ENCODE peak calls at places on chromosomes 11 and 22, in four cellular contexts. I is MM.1S, F is A549, G is BE2C. K is an unnamed sample.
A peak's percentile ranks its signal among the peaks of the same experiment; 100 is the strongest.

GRCh38 chr11:4202749-4203148 is 108.2 kb downstream of the RRM1 start:
- DNase-seq in I (no peak), F (no peak), G (no peak), K (no peak)

GRCh38 chr22:39698106-39698505 is 127.6 kb downstream of the CACNA1I start:
- DNase-seq in I (no peak), F (no peak), G (no peak), K (no peak)

GRCh38 chr22:42814215-42814614 is 42.9 kb downstream of the ARFGAP3 start:
- DNase-seq in I (no peak), F (no peak), G (no peak), K (no peak)

GRCh38 chr22:46108564-46109473 is 41.5 kb upstream of the PPARA start:
- DNase-seq in I (no peak), F (peak; percentile 73), G (peak; percentile 80), K (no peak)

GRCh38 chr22:41656515-41656914 is 32.2 kb downstream of the SNU13 start:
- DNase-seq in I (no peak), F (no peak), G (no peak), K (no peak)

GRCh38 chr22:45381348-45381747 is 32.1 kb downstream of the SMC1B start:
- DNase-seq in I (no peak), F (no peak), G (no peak), K (no peak)

GRCh38 chr11:132022718-132023117 is 652.3 kb downstream of the NTM start:
- DNase-seq in I (no peak), F (no peak), G (no peak), K (no peak)

GRCh38 chr11:112613051-112613972 is 347.9 kb upstream of the NCAM1 start:
- DNase-seq in I (no peak), F (no peak), G (peak; percentile 66), K (no peak)

GRCh38 chr11:47616726-47617416 is 22.7 kb upstream of the C1QTNF4 start:
- DNase-seq in I (peak; percentile 43), F (peak; percentile 63), G (peak; percentile 52), K (peak; percentile 49)

GRCh38 chr11:90737328-90738050 is 514.6 kb upstream of the CHORDC1 start:
- DNase-seq in I (no peak), F (no peak), G (no peak), K (no peak)

GRCh38 chr11:119721129-119722120 is 7.6 kb downstream of the NECTIN1 start:
- DNase-seq in I (no peak), F (peak; percentile 21), G (peak; percentile 77), K (no peak)

GRCh38 chr11:61855939-61856730 is 28.0 kb downstream of the FADS2 start:
- DNase-seq in I (no peak), F (no peak), G (peak; percentile 60), K (no peak)

GRCh38 chr22:48238018-48238915 is 1475.8 kb downstream of the TBC1D22A start:
- DNase-seq in I (no peak), F (no peak), G (no peak), K (no peak)

GRCh38 chr11:111336582-111337256 is 38.4 kb downstream of the POU2AF3 start:
- DNase-seq in I (no peak), F (no peak), G (no peak), K (no peak)

GRCh38 chr11:75481602-75482309 is 44.0 kb downstream of the GDPD5 start:
- DNase-seq in I (no peak), F (no peak), G (no peak), K (no peak)

GRCh38 chr11:110000045-110000502 is 93.1 kb upstream of the ZC3H12C start:
- DNase-seq in I (no peak), F (peak; percentile 65), G (no peak), K (peak; percentile 70)

GRCh38 chr11:61598886-61599868 is 18.3 kb upstream of the SYT7 start:
- DNase-seq in I (no peak), F (no peak), G (peak; percentile 39), K (no peak)

GRCh38 chr11:61164610-61165424 is 3.6 kb upstream of the VPS37C start:
- DNase-seq in I (no peak), F (no peak), G (no peak), K (no peak)

GRCh38 chr22:47781427-47782111 is 1019.1 kb downstream of the TBC1D22A start:
- DNase-seq in I (no peak), F (no peak), G (no peak), K (no peak)

GRCh38 chr11:123562166-123562565 is 92.3 kb downstream of the SCN3B start:
- DNase-seq in I (no peak), F (no peak), G (no peak), K (no peak)

GRCh38 chr22:45671051-45671782 is 417 bp upstream of the ATXN10 start:
- DNase-seq in I (no peak), F (no peak), G (peak; percentile 23), K (no peak)

GRCh38 chr22:31085493-31085824 is 4.3 kb downstream of the SMTN start:
- DNase-seq in I (no peak), F (no peak), G (no peak), K (no peak)

GRCh38 chr11:61369372-61370348 is 7.5 kb downstream of the TMEM138 start:
- DNase-seq in I (no peak), F (no peak), G (no peak), K (peak; percentile 34)

GRCh38 chr11:134289789-134290188 is 13.6 kb downstream of the GLB1L3 start:
- DNase-seq in I (no peak), F (no peak), G (no peak), K (no peak)

GRCh38 chr11:67302571-67303131 is 679 bp upstream of the SSH3 start:
- DNase-seq in I (no peak), F (peak; percentile 62), G (no peak), K (no peak)

GRCh38 chr22:40507491-40507890 is 129.0 kb downstream of the MRTFA start:
- DNase-seq in I (no peak), F (no peak), G (no peak), K (no peak)

GRCh38 chr11:64583296-64584262 is 7.4 kb upstream of the SLC22A12 start:
- DNase-seq in I (no peak), F (no peak), G (no peak), K (no peak)

GRCh38 chr22:22555596-22555995 is 3.5 kb downstream of the PRAME start:
- DNase-seq in I (no peak), F (no peak), G (no peak), K (no peak)

GRCh38 chr11:65593518-65594414 is 1.8 kb downstream of the KCNK7 start:
- DNase-seq in I (peak; percentile 13), F (no peak), G (peak; percentile 64), K (peak; percentile 70)
- TF ChIP-seq CTCF in I (peak; percentile 62), F (peak; percentile 66), G (peak; percentile 66), K (peak; percentile 76)

DNA sequence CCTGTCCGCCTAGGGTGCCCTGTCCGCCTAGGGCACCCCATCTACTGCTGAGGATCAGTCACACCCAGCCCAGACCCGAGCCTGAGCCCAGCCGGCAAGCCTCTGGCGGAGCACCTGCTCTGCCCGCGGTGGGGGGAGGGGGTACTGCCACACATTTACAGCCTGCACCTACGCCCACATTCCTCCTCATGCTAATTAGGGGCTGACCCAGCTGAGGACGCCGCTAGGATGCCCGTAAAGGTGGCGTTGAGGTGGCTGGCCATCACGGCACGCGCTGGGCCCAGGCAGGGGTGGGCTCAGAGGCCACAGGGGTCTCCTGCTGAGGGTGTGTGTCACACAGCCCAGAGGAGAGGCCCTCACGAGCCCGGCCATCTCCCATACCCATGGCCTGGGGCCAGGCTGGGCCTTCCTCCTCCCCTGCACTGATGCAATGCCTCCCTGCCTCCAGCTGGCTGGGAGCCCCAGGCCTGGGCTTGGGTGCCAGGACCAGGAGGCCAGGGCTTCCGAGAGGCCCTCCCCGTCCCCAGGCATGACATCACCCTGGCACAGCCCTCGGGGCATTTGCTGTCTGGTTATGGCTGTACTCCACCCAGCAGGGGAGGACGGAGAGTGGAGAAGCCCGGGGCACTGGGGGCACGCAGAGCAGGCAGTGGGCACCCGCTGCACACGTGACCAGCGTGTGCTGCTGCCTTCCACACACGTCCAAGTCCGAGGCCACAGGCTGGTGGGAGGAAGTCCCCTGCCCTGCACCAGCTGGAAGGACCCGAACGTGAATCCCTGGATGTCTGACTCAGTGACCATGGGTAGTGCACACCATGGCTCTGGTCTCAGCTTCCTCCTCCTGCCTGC is 12.7 kb downstream of the DUSP8 start:
- DNase-seq in I (no peak), F (peak; percentile 65), G (peak; percentile 60), K (no peak)
- TF ChIP-seq CTCF in I (no peak), F (no peak), G (no peak), K (no peak)

DNA sequence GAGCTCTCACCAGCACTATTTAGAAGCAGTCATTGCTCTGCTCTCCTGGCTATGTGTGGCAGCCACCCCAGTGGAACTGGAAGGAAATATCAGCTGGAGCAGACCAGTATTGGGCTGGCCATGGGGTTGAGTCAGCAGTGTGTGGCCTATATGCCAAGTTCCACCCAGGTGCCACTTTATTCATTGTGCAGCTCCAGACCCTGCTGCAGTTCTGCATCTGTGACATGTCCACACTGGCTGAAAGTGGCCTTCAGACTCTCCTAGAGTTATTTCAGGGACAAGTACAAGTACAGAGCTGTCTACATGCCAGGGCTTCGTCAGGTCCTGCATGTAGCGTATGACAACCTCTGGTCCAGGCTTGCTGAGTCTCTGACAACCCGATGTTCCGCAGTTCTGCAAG is 55.2 kb downstream of the CABIN1 start:
- DNase-seq in I (no peak), F (no peak), G (no peak), K (no peak)
- TF ChIP-seq CTCF in I (no peak), F (no peak), G (no peak), K (no peak)

GRCh38 chr22:35140879-35141745 is 75.2 kb downstream of the ISX start:
- DNase-seq in I (no peak), F (no peak), G (peak; percentile 26), K (peak; percentile 63)
- TF ChIP-seq CTCF in I (peak; percentile 33), F (no peak), G (no peak), K (peak; percentile 57)